ENCODE peak calls at places on chromosomes 5 and 9, in four cellular contexts. One of them, this sample, is unnamed.

GRCh38 chr9:26129216-26129615 is 451.0 kb upstream of the TUSC1 start:
- DNase-seq in K562: no peak
- DNase-seq in HepG2: no peak
- DNase-seq in H1: no peak
- DNase-seq in this sample: no peak

GRCh38 chr5:73494716-73495115 is 3.5 kb upstream of the BTF3 start:
- DNase-seq in K562: no peak
- DNase-seq in HepG2: no peak
- DNase-seq in H1: no peak
- DNase-seq in this sample: no peak

GRCh38 chr9:29668732-29669131 is 2095.5 kb upstream of the C9orf72 start:
- DNase-seq in K562: no peak
- DNase-seq in HepG2: no peak
- DNase-seq in H1: no peak
- DNase-seq in this sample: no peak

GRCh38 chr9:128550770-128551651 is 1.4 kb upstream of the SPTAN1 start:
- DNase-seq in K562: no peak
- DNase-seq in HepG2: no peak
- DNase-seq in H1: no peak
- DNase-seq in this sample: no peak

GRCh38 chr9:34382054-34382453 is 5.4 kb upstream of the MYORG start:
- DNase-seq in K562: no peak
- DNase-seq in HepG2: no peak
- DNase-seq in H1: no peak
- DNase-seq in this sample: no peak

GRCh38 chr9:75239176-75239575 is 150.9 kb downstream of the OSTF1 start:
- DNase-seq in K562: no peak
- DNase-seq in HepG2: peak; percentile 42
- DNase-seq in H1: no peak
- DNase-seq in this sample: no peak

GRCh38 chr5:99054972-99055371 is 126.2 kb upstream of the CHD1 start:
- DNase-seq in K562: no peak
- DNase-seq in HepG2: no peak
- DNase-seq in H1: no peak
- DNase-seq in this sample: no peak

GRCh38 chr5:107739661-107740060 is 68.9 kb upstream of the EFNA5 start:
- DNase-seq in K562: no peak
- DNase-seq in HepG2: no peak
- DNase-seq in H1: no peak
- DNase-seq in this sample: no peak

GRCh38 chr9:128055222-128056040 is 11.7 kb downstream of the NAIF1 start:
- DNase-seq in K562: no peak
- DNase-seq in HepG2: no peak
- DNase-seq in H1: no peak
- DNase-seq in this sample: no peak

GRCh38 chr5:169161022-169161680 is 139.8 kb downstream of the SLIT3 start:
- DNase-seq in K562: no peak
- DNase-seq in HepG2: no peak
- DNase-seq in H1: no peak
- DNase-seq in this sample: no peak

GRCh38 chr9:98523231-98523901 is 185.4 kb downstream of the GABBR2 start:
- DNase-seq in K562: no peak
- DNase-seq in HepG2: no peak
- DNase-seq in H1: no peak
- DNase-seq in this sample: no peak

GRCh38 chr5:96816430-96816939 is 8.7 kb upstream of the ERAP1 start:
- DNase-seq in K562: no peak
- DNase-seq in HepG2: no peak
- DNase-seq in H1: no peak
- DNase-seq in this sample: peak; percentile 90

GRCh38 chr5:177302354-177303110 is 987 bp downstream of the RAB24 start:
- DNase-seq in K562: peak; percentile 68
- DNase-seq in HepG2: no peak
- DNase-seq in H1: no peak
- DNase-seq in this sample: no peak

GRCh38 chr5:128850049-128850448 is 115.2 kb upstream of the SLC27A6 start:
- DNase-seq in K562: no peak
- DNase-seq in HepG2: no peak
- DNase-seq in H1: no peak
- DNase-seq in this sample: no peak

GRCh38 chr9:119961774-119962408 is 592.7 kb upstream of the BRINP1 start:
- DNase-seq in K562: peak; percentile 48
- DNase-seq in HepG2: peak; percentile 12
- DNase-seq in H1: peak; percentile 44
- DNase-seq in this sample: no peak

GRCh38 chr9:99030082-99030481 is 74.8 kb upstream of the TGFBR1 start:
- DNase-seq in K562: no peak
- DNase-seq in HepG2: no peak
- DNase-seq in H1: no peak
- DNase-seq in this sample: no peak

GRCh38 chr5:176743136-176743827 is 67.1 kb upstream of the UNC5A start:
- DNase-seq in K562: peak; percentile 2
- DNase-seq in HepG2: no peak
- DNase-seq in H1: no peak
- DNase-seq in this sample: no peak

GRCh38 chr5:180367991-180368390 is 14.9 kb upstream of the GFPT2 start:
- DNase-seq in K562: no peak
- DNase-seq in HepG2: no peak
- DNase-seq in H1: no peak
- DNase-seq in this sample: no peak

GRCh38 chr5:67192719-67193464 is 3.7 kb downstream of the CD180 start:
- DNase-seq in K562: no peak
- DNase-seq in HepG2: no peak
- DNase-seq in H1: no peak
- DNase-seq in this sample: no peak

GRCh38 chr5:33937017-33937699 is 972 bp downstream of the RXFP3 start:
- DNase-seq in K562: no peak
- DNase-seq in HepG2: no peak
- DNase-seq in H1: no peak
- DNase-seq in this sample: no peak

GRCh38 chr5:132070460-132071337 is 2.9 kb upstream of the CSF2 start:
- DNase-seq in K562: peak; percentile 68
- DNase-seq in HepG2: no peak
- DNase-seq in H1: no peak
- DNase-seq in this sample: no peak

GRCh38 chr5:143151056-143151455 is 252.4 kb downstream of the NR3C1 start:
- DNase-seq in K562: no peak
- DNase-seq in HepG2: no peak
- DNase-seq in H1: no peak
- DNase-seq in this sample: no peak

GRCh38 chr9:36941441-36941840 is 92.6 kb downstream of the PAX5 start:
- DNase-seq in K562: no peak
- DNase-seq in HepG2: no peak
- DNase-seq in H1: no peak
- DNase-seq in this sample: no peak

GRCh38 chr9:123860603-123861002 is 69.3 kb downstream of the DENND1A start:
- DNase-seq in K562: no peak
- DNase-seq in HepG2: no peak
- DNase-seq in H1: no peak
- DNase-seq in this sample: no peak

GRCh38 chr5:124111886-124112285 is 599.9 kb downstream of the CSNK1G3 start:
- DNase-seq in K562: no peak
- DNase-seq in HepG2: no peak
- DNase-seq in H1: no peak
- DNase-seq in this sample: no peak

GRCh38 chr5:68378204-68378830 is 162.8 kb downstream of the PIK3R1 start:
- DNase-seq in K562: no peak
- DNase-seq in HepG2: no peak
- DNase-seq in H1: no peak
- DNase-seq in this sample: peak; percentile 55

GRCh38 chr5:177473461-177473991 is at the start of gene DBN1:
- DNase-seq in K562: peak; percentile 93
- DNase-seq in HepG2: no peak
- DNase-seq in H1: no peak
- DNase-seq in this sample: no peak

GRCh38 chr9:132319421-132320110 is 35.2 kb downstream of the SETX start:
- DNase-seq in K562: no peak
- DNase-seq in HepG2: no peak
- DNase-seq in H1: no peak
- DNase-seq in this sample: no peak

GRCh38 chr5:15655683-15656082 is 155.7 kb downstream of the FBXL7 start:
- DNase-seq in K562: no peak
- DNase-seq in HepG2: no peak
- DNase-seq in H1: no peak
- DNase-seq in this sample: no peak

GRCh38 chr9:129319076-129319937 is 141.2 kb upstream of the IER5L start:
- DNase-seq in K562: peak; percentile 1
- DNase-seq in HepG2: no peak
- DNase-seq in H1: no peak
- DNase-seq in this sample: no peak

DNA sequence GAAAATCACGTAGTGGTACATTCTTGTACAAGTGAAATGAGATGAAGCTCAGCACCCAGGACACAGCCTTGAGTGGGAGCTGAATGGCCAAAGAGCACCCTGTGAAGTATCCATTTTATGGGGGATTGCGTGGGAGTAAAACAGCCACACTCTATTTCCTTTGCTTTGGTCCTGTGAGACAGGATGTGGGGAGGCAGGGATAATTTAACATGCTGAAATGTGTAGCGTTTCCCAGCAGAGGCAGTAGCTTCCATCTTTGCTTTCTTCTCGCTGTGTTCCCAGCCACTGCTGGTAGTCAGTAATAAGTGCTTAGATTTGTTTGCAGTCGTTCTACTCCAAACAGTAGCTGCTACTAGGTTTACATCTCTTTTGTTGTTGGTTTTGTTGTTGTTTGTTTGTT is 4.4 kb downstream of the IL31RA start:
- DNase-seq in K562: no peak
- DNase-seq in HepG2: no peak
- DNase-seq in H1: no peak
- DNase-seq in this sample: no peak
- TF ChIP-seq USF2 in K562: no peak
- TF ChIP-seq USF2 in HepG2: no peak
- TF ChIP-seq USF2 in H1: no peak
- TF ChIP-seq USF2 in this sample: no peak

GRCh38 chr5:172659909-172660628 is 19.0 kb downstream of the NEURL1B start:
- DNase-seq in K562: no peak
- DNase-seq in HepG2: peak; percentile 95
- DNase-seq in H1: no peak
- DNase-seq in this sample: no peak
- TF ChIP-seq HDAC6 in K562: no peak
- TF ChIP-seq HDAC6 in HepG2: no peak
- TF ChIP-seq HDAC6 in H1: no peak
- TF ChIP-seq HDAC6 in this sample: no peak

GRCh38 chr9:88197016-88197415 is 58.7 kb upstream of the SPATA31C2 start:
- DNase-seq in K562: no peak
- DNase-seq in HepG2: no peak
- DNase-seq in H1: no peak
- DNase-seq in this sample: no peak
- H2AFZ ChIP-seq in K562: no peak overlapping the region
- H2AFZ ChIP-seq in HepG2: no peak overlapping the region
- H2AFZ ChIP-seq in H1: no peak overlapping the region
- H2AFZ ChIP-seq in this sample: no peak overlapping the region

DNA sequence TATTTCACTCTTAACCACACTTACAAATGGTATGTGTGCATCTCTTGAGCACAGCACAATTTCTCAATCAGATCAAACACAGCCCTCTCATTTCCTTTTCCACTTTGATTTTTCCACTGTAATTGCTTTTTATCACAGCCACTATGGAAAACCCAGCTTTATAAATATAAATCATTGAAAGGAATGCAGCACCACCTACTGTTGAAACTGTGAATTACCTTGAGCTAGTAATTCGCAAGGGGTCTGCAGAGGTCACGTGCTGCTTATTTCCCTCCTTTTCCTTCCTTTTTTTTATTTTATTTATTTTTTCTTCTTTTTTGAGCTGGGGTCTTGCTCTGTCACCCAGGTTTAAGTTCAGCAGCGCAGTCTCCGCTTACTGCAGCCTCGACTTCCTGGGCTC is 76.9 kb downstream of the CDH6 start:
- DNase-seq in K562: peak; percentile 39
- DNase-seq in HepG2: peak; percentile 3
- DNase-seq in H1: no peak
- DNase-seq in this sample: no peak
- TF ChIP-seq USF2 in K562: peak; percentile 80
- TF ChIP-seq USF2 in HepG2: no peak
- TF ChIP-seq USF2 in H1: peak; percentile 59
- TF ChIP-seq USF2 in this sample: peak; percentile 16

GRCh38 chr5:156556666-156557401 is 229.9 kb downstream of the SGCD start:
- DNase-seq in K562: no peak
- DNase-seq in HepG2: no peak
- DNase-seq in H1: no peak
- DNase-seq in this sample: no peak

GRCh38 chr5:156559955-156560354 is 233.0 kb downstream of the SGCD start:
- DNase-seq in K562: no peak
- DNase-seq in HepG2: no peak
- DNase-seq in H1: no peak
- DNase-seq in this sample: no peak
- TF ChIP-seq HDAC6 in K562: no peak
- TF ChIP-seq HDAC6 in HepG2: no peak
- TF ChIP-seq HDAC6 in H1: no peak
- TF ChIP-seq HDAC6 in this sample: no peak

GRCh38 chr5:159049844-159050318 is 49.8 kb downstream of the EBF1 start:
- DNase-seq in K562: no peak
- DNase-seq in HepG2: no peak
- DNase-seq in H1: no peak
- DNase-seq in this sample: no peak

GRCh38 chr5:159050408-159051091 is 49.2 kb downstream of the EBF1 start:
- DNase-seq in K562: no peak
- DNase-seq in HepG2: no peak
- DNase-seq in H1: no peak
- DNase-seq in this sample: no peak

GRCh38 chr5:159052282-159053011 is 47.3 kb downstream of the EBF1 start:
- DNase-seq in K562: no peak
- DNase-seq in HepG2: no peak
- DNase-seq in H1: no peak
- DNase-seq in this sample: no peak

GRCh38 chr5:159053216-159053615 is 46.5 kb downstream of the EBF1 start:
- DNase-seq in K562: no peak
- DNase-seq in HepG2: no peak
- DNase-seq in H1: no peak
- DNase-seq in this sample: no peak

GRCh38 chr5:159051431-159052281 is 48.1 kb downstream of the EBF1 start:
- DNase-seq in K562: no peak
- DNase-seq in HepG2: no peak
- DNase-seq in H1: no peak
- DNase-seq in this sample: no peak
- H2AFZ ChIP-seq in K562: no peak overlapping the region
- H2AFZ ChIP-seq in HepG2: no peak overlapping the region
- H2AFZ ChIP-seq in H1: peak overlapping the region; percentile 57
- H2AFZ ChIP-seq in this sample: peak overlapping the region; percentile 65

This sample was measured in GM12878.